ENCODE peak calls at places on chromosomes 6 and 20, in four cellular contexts. C is K562, U is H1, M is HepG2. S is an unnamed sample.

GRCh38 chr20:44658810-44659209 is 7.3 kb upstream of the ADA start:
- DNase-seq in C (no peak), U (no peak), M (no peak), S (no peak)

GRCh38 chr20:10385850-10386544 is 48.0 kb downstream of the MKKS start:
- DNase-seq in C (peak; percentile 3), U (no peak), M (no peak), S (no peak)

GRCh38 chr6:13383280-13384163 is 55.2 kb upstream of the TBC1D7 start:
- DNase-seq in C (no peak), U (no peak), M (peak; percentile 21), S (peak; percentile 29)

GRCh38 chr20:8018928-8019177 is 708 bp downstream of the TMX4 start:
- DNase-seq in C (no peak), U (no peak), M (no peak), S (no peak)

GRCh38 chr20:38833857-38834164 is 28.3 kb downstream of the PPP1R16B start:
- DNase-seq in C (no peak), U (no peak), M (no peak), S (no peak)

GRCh38 chr20:46984391-46984790 is 89.7 kb downstream of the EYA2 start:
- DNase-seq in C (no peak), U (no peak), M (no peak), S (no peak)

GRCh38 chr6:33577718-33578117 is 2.4 kb downstream of the BAK1 start:
- DNase-seq in C (no peak), U (no peak), M (no peak), S (no peak)

GRCh38 chr6:40536442-40536841 is 50.7 kb downstream of the LRFN2 start:
- DNase-seq in C (peak; percentile 20), U (peak; percentile 38), M (peak; percentile 18), S (no peak)

GRCh38 chr6:43221046-43221773 is 8.1 kb downstream of the DNPH1 start:
- DNase-seq in C (no peak), U (no peak), M (no peak), S (no peak)

GRCh38 chr6:161273752-161274487 is at the start of gene AGPAT4:
- DNase-seq in C (peak; percentile 97), U (peak; percentile 76), M (peak; percentile 32), S (peak; percentile 61)
- TF ChIP-seq POLR2AphosphoS5 in C (peak; percentile 77), U (peak; percentile 79), M (no peak), S (peak; percentile 55)

GRCh38 chr20:19882446-19882845 is 124.4 kb downstream of the RIN2 start:
- DNase-seq in C (no peak), U (no peak), M (no peak), S (no peak)

GRCh38 chr20:19881080-19881840 is 123.2 kb downstream of the RIN2 start:
- DNase-seq in C (no peak), U (no peak), M (no peak), S (no peak)

GRCh38 chr20:19881990-19882389 is 123.9 kb downstream of the RIN2 start:
- DNase-seq in C (no peak), U (no peak), M (no peak), S (no peak)

GRCh38 chr20:19883501-19883900 is 125.4 kb downstream of the RIN2 start:
- DNase-seq in C (no peak), U (no peak), M (no peak), S (no peak)

GRCh38 chr20:19880256-19881079 is 122.4 kb downstream of the RIN2 start:
- DNase-seq in C (no peak), U (no peak), M (peak; percentile 88), S (no peak)
- TF ChIP-seq POLR2A in C (no peak), U (no peak), M (no peak), S (no peak)

DNA sequence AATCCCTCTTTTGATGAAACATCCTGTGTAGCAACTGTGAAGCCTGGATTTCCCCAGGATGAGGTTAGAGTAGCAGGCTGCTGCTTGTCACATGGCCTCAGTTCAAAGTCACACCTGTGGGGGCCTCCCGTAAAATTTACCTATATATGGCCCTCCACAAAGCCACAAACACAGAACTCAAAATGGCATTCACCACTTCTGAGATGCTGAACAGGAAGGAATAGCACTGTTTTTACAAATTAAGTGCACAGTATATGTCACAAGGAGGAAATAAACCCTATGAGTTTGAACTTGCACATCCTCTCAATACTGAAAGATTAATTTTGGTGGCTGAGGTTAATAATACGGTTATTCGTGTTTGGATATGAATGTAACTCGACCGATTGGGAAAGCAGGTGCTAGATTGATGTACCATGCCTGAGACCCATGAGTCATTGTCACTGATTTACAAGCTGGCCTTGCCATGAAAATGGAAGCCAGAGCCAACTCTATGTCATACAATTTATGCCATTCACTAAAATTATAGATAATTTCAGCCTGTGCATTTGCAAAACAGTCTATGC is 70.6 kb downstream of the SGK1 start:
- DNase-seq in C (no peak), U (no peak), M (no peak), S (peak; percentile 26)
- TF ChIP-seq TAF1 in C (no peak), U (no peak), M (no peak), S (no peak)

GRCh38 chr20:62707281-62707941 is 1.2 kb upstream of the NTSR1 start:
- DNase-seq in C (no peak), U (no peak), M (no peak), S (no peak)
- TF ChIP-seq POLR2AphosphoS5 in C (no peak), U (no peak), M (no peak), S (no peak)

S was measured in GM12892.